ENCODE peak calls at places on chromosomes 7 and 10, in four cellular contexts. M, S, L and H are unnamed samples.

GRCh38 chr7:47439181-47439667 is 142.7 kb downstream of the TNS3 start:
- DNase-seq in L (no peak), S (no peak), M (no peak), H (no peak)

GRCh38 chr7:140691368-140692045 is 5.0 kb upstream of the NDUFB2 start:
- DNase-seq in S (no peak), L (no peak), M (no peak), H (no peak)

GRCh38 chr7:86932038-86932512 is 127.4 kb downstream of the ELAPOR2 start:
- DNase-seq in S (no peak), L (peak), M (no peak), H (no peak)

GRCh38 chr7:2520808-2521146 is 1.2 kb downstream of the LFNG start:
- DNase-seq in L (no peak), S (no peak), M (no peak), H (no peak)

GRCh38 chr10:125689955-125690569 is 7.1 kb upstream of the TEX36 start:
- DNase-seq in L (no peak), M (no peak), S (no peak), H (no peak)

GRCh38 chr7:6653101-6653995 is 16.2 kb downstream of the ZNF316 start:
- DNase-seq in M (peak), S (no peak), L (no peak), H (no peak)

GRCh38 chr7:1421020-1421790 is 38.1 kb downstream of the MICALL2 start:
- DNase-seq in M (no peak), L (no peak), S (no peak), H (no peak)

GRCh38 chr7:42002654-42003053 is 234.4 kb downstream of the GLI3 start:
- DNase-seq in S (no peak), L (no peak), M (no peak), H (no peak)

GRCh38 chr7:131106681-131107342 is 220.9 kb upstream of the MKLN1 start:
- DNase-seq in L (peak), M (peak), S (peak), H (peak)

GRCh38 chr7:140176811-140177702 is at the start of gene KDM7A:
- DNase-seq in S (peak), L (peak), M (peak), H (peak)

GRCh38 chr10:93440591-93441012 is 41.5 kb downstream of the MYOF start:
- DNase-seq in L (peak), S (no peak), M (no peak), H (no peak)

GRCh38 chr7:9752033-9752432 is 1221.6 kb upstream of the PHF14 start:
- DNase-seq in S (no peak), L (no peak), M (no peak), H (no peak)

GRCh38 chr10:125661942-125662515 is 20.9 kb downstream of the TEX36 start:
- DNase-seq in S (no peak), M (peak), L (peak), H (no peak)

GRCh38 chr10:1872151-1872726 is 134.9 kb upstream of the ADARB2 start:
- DNase-seq in M (no peak), S (no peak), L (no peak), H (no peak)

GRCh38 chr10:22478555-22479334 is 133.4 kb downstream of the SPAG6 start:
- DNase-seq in L (no peak), S (no peak), M (no peak), H (no peak)

GRCh38 chr7:158638001-158638400 is 50.4 kb upstream of the PTPRN2 start:
- DNase-seq in S (no peak), L (no peak), M (no peak), H (no peak)

GRCh38 chr7:99551329-99551728 is 585 bp downstream of the FAM200A start:
- DNase-seq in L (no peak), M (no peak), S (no peak), H (no peak)

GRCh38 chr7:139526578-139527544 is 3.4 kb downstream of the CLEC2L start:
- DNase-seq in S (no peak), M (no peak), L (peak), H (no peak)

GRCh38 chr7:87110778-87111177 is 41.5 kb upstream of the DMTF1 start:
- DNase-seq in M (no peak), S (no peak), L (no peak), H (no peak)